ENCODE peak calls at places on chromosomes 12 and 14, in ten cellular contexts. W is bronchial epithelial cell, N is PC-3, E is astrocyte of the spinal cord, O is neural progenitor cell, B is retinal pigment epithelial cell, U is uterus, H is pancreas, P is colonic mucosa, V is cardiac muscle cell. C is an unnamed sample.

GRCh38 chr14:68784298-68784910 is 8.5 kb downstream of the ZFP36L1 start:
- DNase-seq in W (peak), N (peak), E (no peak), O (no peak), B (no peak), U (peak), H (peak), P (peak), V (no peak), C (no peak)

GRCh38 chr14:28759658-28760313 is 6.8 kb upstream of the FOXG1 start:
- DNase-seq in W (no peak), N (no peak), E (no peak), O (peak), B (no peak), U (no peak), H (no peak), P (no peak), V (no peak), C (peak)

GRCh38 chr12:31118347-31118830 is 44.7 kb downstream of the DDX11 start:
- DNase-seq in W (no peak), N (no peak), E (no peak), O (peak), B (no peak), U (peak), H (peak), P (no peak), V (no peak), C (peak)

GRCh38 chr12:124436366-124436765 is 131.0 kb downstream of the NCOR2 start:
- DNase-seq in W (no peak), N (no peak), E (no peak), O (no peak), B (no peak), U (peak), H (no peak), P (no peak), V (no peak), C (no peak)

GRCh38 chr14:89702151-89702936 is 252.2 kb downstream of the EFCAB11 start:
- DNase-seq in W (peak), N (no peak), E (peak), O (no peak), B (no peak), U (peak), H (no peak), P (peak), V (peak), C (no peak)

GRCh38 chr12:78863482-78864427 is 819 bp upstream of the SYT1 start:
- DNase-seq in W (peak), N (peak), E (peak), O (peak), B (no peak), U (peak), H (peak), P (peak), V (peak), C (peak)

GRCh38 chr14:102779574-102780315 is 2.5 kb downstream of the TRAF3 start:
- DNase-seq in W (peak), N (no peak), E (no peak), O (no peak), B (no peak), U (no peak), H (no peak), P (no peak), V (peak), C (no peak)

GRCh38 chr12:20109667-20110066 is 258.7 kb upstream of the PDE3A start:
- DNase-seq in W (no peak), N (no peak), E (no peak), O (peak), B (no peak), U (no peak), H (no peak), P (no peak), V (no peak), C (no peak)

GRCh38 chr14:57918791-57919190 is 52.9 kb upstream of the SLC35F4 start:
- DNase-seq in W (no peak), N (no peak), E (peak), O (no peak), B (no peak), U (no peak), H (no peak), P (no peak), V (no peak), C (no peak)

GRCh38 chr14:71203306-71203705 is 296.0 kb downstream of the PCNX1 start:
- DNase-seq in W (no peak), N (no peak), E (no peak), O (no peak), B (no peak), U (no peak), H (no peak), P (no peak), V (no peak), C (no peak)

GRCh38 chr14:94171208-94171607 is 2.9 kb upstream of the PPP4R4 start:
- DNase-seq in W (peak), N (peak), E (no peak), O (no peak), B (no peak), U (no peak), H (no peak), P (no peak), V (no peak), C (no peak)

GRCh38 chr12:11773889-11774677 is 124.6 kb downstream of the ETV6 start:
- DNase-seq in W (no peak), N (no peak), E (no peak), O (no peak), B (no peak), U (no peak), H (no peak), P (no peak), V (no peak), C (no peak)

GRCh38 chr12:121110211-121110940 is 22.3 kb upstream of the P2RX7 start:
- DNase-seq in W (peak), N (peak), E (peak), O (peak), B (no peak), U (peak), H (no peak), P (peak), V (peak), C (peak)

GRCh38 chr14:83255015-83255726 is 1721.5 kb upstream of the SEL1L start:
- DNase-seq in W (peak), N (no peak), E (no peak), O (no peak), B (no peak), U (no peak), H (no peak), P (no peak), V (no peak), C (no peak)

GRCh38 chr14:97976861-97977260 is 1179.7 kb downstream of the VRK1 start:
- DNase-seq in W (no peak), N (no peak), E (no peak), O (no peak), B (no peak), U (no peak), H (no peak), P (peak), V (no peak), C (no peak)

GRCh38 chr12:9064815-9065606 is 50.7 kb downstream of the A2M start:
- DNase-seq in W (peak), N (peak), E (peak), O (peak), B (no peak), U (peak), H (peak), P (peak), V (peak), C (peak)

GRCh38 chr12:25119020-25119419 is 75.9 kb downstream of the DNAI7 start:
- DNase-seq in W (peak), N (no peak), E (no peak), O (no peak), B (no peak), U (no peak), H (no peak), P (no peak), V (no peak), C (no peak)

GRCh38 chr12:12954361-12954760 is 2.4 kb upstream of the GPRC5D start:
- DNase-seq in W (no peak), N (no peak), E (no peak), O (no peak), B (no peak), U (no peak), H (no peak), P (no peak), V (no peak), C (no peak)

GRCh38 chr14:23307687-23308644 is 1.3 kb downstream of the BCL2L2 start:
- DNase-seq in W (peak), N (peak), E (no peak), O (no peak), B (no peak), U (no peak), H (peak), P (no peak), V (peak), C (no peak)

GRCh38 chr14:23119362-23120327 is 590 bp upstream of the CEBPE start:
- DNase-seq in W (no peak), N (no peak), E (no peak), O (peak), B (no peak), U (no peak), H (no peak), P (no peak), V (no peak), C (no peak)

GRCh38 chr14:88189040-88189839 is 133.8 kb downstream of the KCNK10 start:
- DNase-seq in W (peak), N (peak), E (peak), O (peak), B (peak), U (peak), H (no peak), P (peak), V (peak), C (peak)

GRCh38 chr12:10829994-10830393 is 3.8 kb upstream of the TAS2R10 start:
- DNase-seq in W (no peak), N (no peak), E (no peak), O (no peak), B (peak), U (no peak), H (no peak), P (no peak), V (peak), C (no peak)

GRCh38 chr14:52735921-52736489 is 6.0 kb downstream of the STYX start:
- DNase-seq in W (no peak), N (no peak), E (peak), O (peak), B (no peak), U (no peak), H (no peak), P (no peak), V (no peak), C (no peak)

GRCh38 chr12:27703720-27704452 is 6.7 kb upstream of the MRPS35 start:
- DNase-seq in W (peak), N (peak), E (peak), O (peak), B (peak), U (peak), H (no peak), P (peak), V (peak), C (peak)

GRCh38 chr12:32399373-32400113 is at the start of gene FGD4:
- DNase-seq in W (peak), N (peak), E (peak), O (peak), B (peak), U (peak), H (peak), P (peak), V (peak), C (peak)

GRCh38 chr12:4440187-4440941 is 5.3 kb downstream of the FGF6 start:
- DNase-seq in W (no peak), N (no peak), E (no peak), O (peak), B (no peak), U (no peak), H (no peak), P (peak), V (no peak), C (no peak)

GRCh38 chr12:57891639-57892228 is 45.2 kb upstream of the CTDSP2 start:
- DNase-seq in W (no peak), N (no peak), E (no peak), O (no peak), B (no peak), U (no peak), H (no peak), P (no peak), V (peak), C (no peak)

GRCh38 chr14:105317546-105317945 is 3.0 kb downstream of the PACS2 start:
- DNase-seq in W (peak), N (no peak), E (peak), O (no peak), B (no peak), U (no peak), H (peak), P (no peak), V (peak), C (no peak)

GRCh38 chr12:82415402-82415801 is 57.1 kb downstream of the METTL25 start:
- DNase-seq in W (peak), N (no peak), E (peak), O (no peak), B (peak), U (no peak), H (no peak), P (no peak), V (no peak), C (no peak)

GRCh38 chr12:79661629-79662028 is 29.1 kb downstream of the PAWR start:
- DNase-seq in W (peak), N (peak), E (peak), O (no peak), B (no peak), U (no peak), H (no peak), P (no peak), V (no peak), C (no peak)

GRCh38 chr12:3141339-3142321 is 64.5 kb downstream of the TSPAN9 start:
- DNase-seq in W (no peak), N (peak), E (no peak), O (no peak), B (no peak), U (no peak), H (no peak), P (no peak), V (no peak), C (no peak)

GRCh38 chr12:83474369-83474768 is 787.7 kb downstream of the TMTC2 start:
- DNase-seq in W (no peak), N (no peak), E (no peak), O (no peak), B (no peak), U (no peak), H (no peak), P (no peak), V (no peak), C (no peak)

GRCh38 chr12:128052777-128053176 is 214.2 kb upstream of the TMEM132C start:
- DNase-seq in W (no peak), N (no peak), E (no peak), O (no peak), B (no peak), U (no peak), H (no peak), P (no peak), V (no peak), C (no peak)

GRCh38 chr12:127728285-127728684 is 538.7 kb upstream of the TMEM132C start:
- DNase-seq in W (no peak), N (no peak), E (no peak), O (no peak), B (no peak), U (no peak), H (no peak), P (no peak), V (no peak), C (no peak)

GRCh38 chr12:30610718-30611117 is 85.0 kb downstream of the IPO8 start:
- DNase-seq in W (no peak), N (no peak), E (no peak), O (no peak), B (peak), U (no peak), H (no peak), P (no peak), V (no peak), C (no peak)

GRCh38 chr14:100403802-100404201 is 80.7 kb downstream of the SLC25A47 start:
- DNase-seq in W (no peak), N (no peak), E (no peak), O (no peak), B (no peak), U (no peak), H (no peak), P (no peak), V (no peak), C (no peak)

GRCh38 chr12:6092784-6093722 is 31.4 kb downstream of the VWF start:
- DNase-seq in W (peak), N (peak), E (peak), O (no peak), B (peak), U (peak), H (no peak), P (no peak), V (peak), C (no peak)
- TF ChIP-seq CTCF in W (no peak), N (no peak), E (no peak), O (no peak), B (no peak), U (no peak), H (no peak), P (no peak), V (no peak), C (no peak)

GRCh38 chr12:39116877-39117276 is 211.5 kb upstream of the CPNE8 start:
- DNase-seq in W (no peak), N (no peak), E (no peak), O (no peak), B (no peak), U (no peak), H (no peak), P (no peak), V (no peak), C (no peak)
- TF ChIP-seq CTCF in W (no peak), N (no peak), E (no peak), O (no peak), B (no peak), U (no peak), H (no peak), P (no peak), V (no peak), C (no peak)

GRCh38 chr14:72902802-72903530 is 9.1 kb upstream of the DPF3 start:
- DNase-seq in W (no peak), N (no peak), E (no peak), O (no peak), B (no peak), U (no peak), H (no peak), P (no peak), V (peak), C (no peak)
- TF ChIP-seq CTCF in W (no peak), N (no peak), E (no peak), O (no peak), B (no peak), U (no peak), H (no peak), P (no peak), V (no peak), C (no peak)

DNA sequence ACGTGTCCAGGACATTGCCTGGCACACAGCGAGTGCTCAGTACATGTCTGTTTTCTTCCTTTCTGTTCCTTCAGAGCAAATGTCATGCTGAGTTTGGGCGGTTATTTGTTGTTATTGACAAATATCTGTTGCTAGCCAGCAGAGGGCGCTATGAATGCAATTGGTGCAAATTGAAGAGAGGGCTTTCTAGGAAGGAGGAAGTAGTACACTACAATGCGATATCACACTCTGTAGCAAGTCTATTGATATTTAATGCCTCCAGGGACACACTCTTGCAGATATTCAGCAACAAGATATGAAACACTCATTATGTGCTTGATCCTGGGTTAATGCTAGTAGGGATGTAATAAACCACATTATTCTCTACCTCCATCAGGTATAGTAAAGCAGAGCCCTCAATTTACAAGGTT is 267.3 kb upstream of the SRRM4 start:
- DNase-seq in W (peak), N (peak), E (no peak), O (peak), B (no peak), U (no peak), H (no peak), P (peak), V (no peak), C (peak)
- TF ChIP-seq CTCF in W (peak), N (peak), E (no peak), O (peak), B (no peak), U (no peak), H (peak), P (no peak), V (no peak), C (peak)

DNA sequence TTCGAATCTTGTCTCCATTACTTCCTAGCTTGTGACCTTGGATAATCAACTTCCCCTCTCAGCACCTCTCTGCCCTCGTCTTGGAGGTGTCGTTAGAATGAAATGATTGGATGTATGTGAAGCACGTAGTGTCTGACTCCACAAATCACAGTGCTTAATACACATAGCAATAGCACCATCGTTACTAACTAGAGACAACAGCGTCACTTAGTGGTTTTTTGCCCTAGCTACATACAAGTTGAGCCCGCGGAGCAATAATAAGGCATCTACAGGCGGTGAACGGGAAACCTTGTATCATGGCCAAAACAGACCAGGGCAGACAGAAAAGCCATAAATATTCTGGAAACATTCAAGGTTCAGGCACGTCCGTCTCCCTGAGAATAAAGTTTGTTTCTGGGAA is 154.9 kb downstream of the ASCL4 start:
- DNase-seq in W (peak), N (peak), E (peak), O (peak), B (no peak), U (no peak), H (no peak), P (no peak), V (peak), C (no peak)
- TF ChIP-seq CTCF in W (peak), N (peak), E (peak), O (peak), B (no peak), U (no peak), H (no peak), P (no peak), V (peak), C (peak)

GRCh38 chr12:115944851-115945496 is 332.5 kb downstream of the MED13L start:
- DNase-seq in W (no peak), N (no peak), E (no peak), O (no peak), B (no peak), U (peak), H (no peak), P (no peak), V (no peak), C (no peak)

GRCh38 chr12:115946092-115946491 is 331.4 kb downstream of the MED13L start:
- DNase-seq in W (no peak), N (no peak), E (no peak), O (no peak), B (no peak), U (no peak), H (no peak), P (no peak), V (no peak), C (no peak)

GRCh38 chr12:115947696-115948062 is 329.8 kb downstream of the MED13L start:
- DNase-seq in W (no peak), N (no peak), E (no peak), O (no peak), B (no peak), U (no peak), H (no peak), P (no peak), V (no peak), C (no peak)

GRCh38 chr12:115949675-115950074 is 327.8 kb downstream of the MED13L start:
- DNase-seq in W (no peak), N (no peak), E (no peak), O (no peak), B (no peak), U (no peak), H (no peak), P (no peak), V (no peak), C (no peak)

DNA sequence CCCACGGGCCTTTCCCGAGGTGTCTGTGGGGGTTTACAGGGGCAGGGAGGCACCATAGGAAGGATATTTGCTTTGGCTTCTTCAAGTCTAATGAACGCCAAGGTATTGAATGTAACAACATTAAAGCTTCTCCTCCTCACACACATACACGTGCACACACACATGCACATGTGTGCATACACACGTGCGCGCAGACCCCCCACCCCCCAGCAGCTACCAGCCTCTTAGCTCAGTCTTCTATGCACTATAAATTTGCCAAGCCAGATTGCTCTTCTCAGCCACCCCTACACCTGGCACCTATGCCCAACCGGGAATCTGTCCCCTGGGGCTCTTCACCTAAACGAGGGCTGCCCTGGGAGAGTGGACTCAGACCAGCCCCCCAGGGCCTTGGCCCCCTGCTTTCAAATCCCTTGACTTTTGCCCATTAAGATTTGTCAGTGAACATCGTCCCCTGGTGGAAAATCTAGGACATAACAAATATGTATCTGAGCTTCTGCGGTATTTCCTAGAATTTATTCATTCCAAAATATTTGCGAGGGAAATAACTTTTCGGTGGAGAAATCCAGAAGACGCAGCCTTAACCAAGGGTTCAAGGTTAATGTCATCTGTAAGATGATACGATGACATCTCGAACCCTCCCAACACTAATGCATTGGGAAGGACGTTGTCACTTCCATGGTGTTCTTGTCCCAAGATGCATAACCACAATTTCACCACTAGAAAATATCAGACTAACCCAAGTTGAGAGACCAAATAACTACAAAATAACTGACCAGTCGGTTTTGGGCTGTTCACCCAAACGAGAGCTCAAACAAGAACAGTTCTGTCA is 330.4 kb downstream of the MED13L start:
- DNase-seq in W (no peak), N (peak), E (no peak), O (peak), B (no peak), U (no peak), H (no peak), P (no peak), V (no peak), C (no peak)
- TF ChIP-seq CTCF in W (peak), N (peak), E (peak), O (peak), B (peak), U (no peak), H (peak), P (no peak), V (peak), C (peak)

C was measured in nephron progenitor cell.